ENCODE peak calls at places on chromosomes 2 and 18, in seven cellular contexts. P is GM12878, D is GM12892, H is HepG2, F is SK-N-SH, A is K562, X is H1. V is an unnamed sample.

GRCh38 chr2:131040661-131041401 is 52.4 kb downstream of the FAM168B start:
- DNase-seq in D (no peak), P (no peak), H (no peak), A (no peak), X (no peak), F (no peak), V (no peak)

GRCh38 chr2:75324716-75325291 is 125.5 kb upstream of the TACR1 start:
- DNase-seq in D (no peak), P (no peak), A (no peak), F (no peak), H (no peak), X (no peak), V (no peak)

GRCh38 chr2:205766765-205767359 is 84.6 kb downstream of the NRP2 start:
- DNase-seq in F (peak), H (peak), A (peak), X (no peak), D (no peak), P (no peak), V (peak)

GRCh38 chr2:216792222-216793001 is 67.5 kb downstream of the TNP1 start:
- DNase-seq in A (peak), P (no peak), H (no peak), F (peak), X (no peak), D (no peak), V (no peak)

GRCh38 chr2:102735431-102736130 is 26.2 kb upstream of the TMEM182 start:
- DNase-seq in D (no peak), H (peak), X (no peak), P (no peak), A (peak), F (no peak), V (no peak)

GRCh38 chr18:74116628-74117554 is 30.7 kb downstream of the FBXO15 start:
- DNase-seq in A (peak), X (peak), D (no peak), P (no peak), H (peak), F (no peak), V (no peak)

GRCh38 chr2:137002911-137003310 is 237.6 kb downstream of the THSD7B start:
- DNase-seq in X (no peak), D (no peak), H (no peak), P (no peak), A (no peak), F (no peak), V (no peak)

GRCh38 chr18:12517142-12517541 is 109.4 kb downstream of the PRELID3A start:
- DNase-seq in A (no peak), D (no peak), P (no peak), X (no peak), F (no peak), H (no peak), V (no peak)

GRCh38 chr18:51361130-51361860 is 163.8 kb upstream of the MEX3C start:
- DNase-seq in D (no peak), H (peak), F (no peak), X (no peak), P (peak), A (peak), V (no peak)

GRCh38 chr2:70541481-70542020 is 12.1 kb downstream of the TGFA start:
- DNase-seq in P (no peak), A (no peak), X (no peak), H (no peak), F (no peak), D (no peak), V (no peak)

GRCh38 chr2:239186958-239187357 is 213.9 kb downstream of the HDAC4 start:
- DNase-seq in P (no peak), H (no peak), F (no peak), D (no peak), X (no peak), A (no peak), V (no peak)

GRCh38 chr2:141611981-141612380 is 518.8 kb downstream of the LRP1B start:
- DNase-seq in A (no peak), D (no peak), P (no peak), X (no peak), H (no peak), F (no peak), V (no peak)

GRCh38 chr18:32922951-32923430 is 150.2 kb upstream of the KLHL14 start:
- DNase-seq in F (no peak), X (no peak), D (no peak), A (no peak), P (no peak), H (no peak), V (no peak)
- TF ChIP-seq TAF1 in F (no peak), X (no peak), D (no peak), A (no peak), P (no peak), H (no peak), V (no peak)

DNA sequence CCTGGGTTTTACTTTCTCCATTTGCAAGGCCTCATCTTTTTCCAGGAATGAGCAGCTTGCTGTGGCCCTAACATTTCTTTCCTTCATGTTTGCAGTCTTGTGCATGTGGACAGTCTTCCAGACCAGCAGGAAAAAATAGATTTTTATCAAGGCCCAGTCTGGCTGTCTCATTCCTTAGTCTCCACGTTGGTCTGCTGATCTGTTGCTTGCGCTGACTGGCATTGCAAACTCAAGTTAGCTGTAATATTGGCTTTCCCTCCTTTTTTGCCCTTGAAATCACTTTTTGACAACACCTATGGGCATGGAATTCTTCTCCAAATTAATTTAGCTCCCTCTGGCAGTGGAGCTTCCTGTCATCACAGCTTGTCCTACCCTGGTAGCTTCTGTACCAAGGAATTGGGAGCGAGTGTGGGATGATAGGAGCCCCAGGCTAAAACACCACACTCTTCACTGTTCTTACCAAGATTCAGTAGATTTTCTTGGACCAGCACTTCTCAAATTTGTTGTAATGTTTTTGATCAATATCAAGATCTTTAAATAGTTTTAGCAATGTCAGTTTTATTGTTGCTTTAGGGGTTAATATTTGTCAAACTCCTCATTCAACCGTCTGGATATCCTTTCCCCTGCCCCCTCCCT is 48.2 kb downstream of the DIS3L2 start:
- DNase-seq in F (no peak), X (no peak), H (no peak), D (no peak), P (no peak), A (peak), V (no peak)
- TF ChIP-seq TAF1 in F (no peak), X (no peak), H (no peak), D (no peak), P (no peak), A (no peak), V (no peak)

GRCh38 chr2:171347591-171348032 is 86.2 kb downstream of the METTL8 start:
- DNase-seq in X (no peak), H (no peak), A (no peak), F (no peak), P (no peak), D (no peak), V (no peak)
- TF ChIP-seq TAF1 in X (no peak), H (no peak), A (no peak), F (no peak), P (no peak), D (no peak), V (no peak)

GRCh38 chr2:148816176-148816575 is 58.9 kb upstream of the KIF5C start:
- DNase-seq in F (no peak), D (no peak), P (no peak), H (no peak), A (no peak), X (no peak), V (no peak)

GRCh38 chr2:148813603-148814065 is 61.4 kb upstream of the KIF5C start:
- DNase-seq in A (peak), P (peak), X (peak), D (peak), H (no peak), F (peak), V (peak)

GRCh38 chr2:148814143-148814852 is 60.7 kb upstream of the KIF5C start:
- DNase-seq in D (no peak), X (no peak), P (no peak), A (no peak), H (no peak), F (no peak), V (no peak)

GRCh38 chr2:148817210-148817708 is 57.8 kb upstream of the KIF5C start:
- DNase-seq in F (peak), H (no peak), D (no peak), X (no peak), A (no peak), P (no peak), V (no peak)

GRCh38 chr2:148814853-148815419 is 60.1 kb upstream of the KIF5C start:
- DNase-seq in D (no peak), H (no peak), P (no peak), F (no peak), X (no peak), A (no peak), V (no peak)
- TF ChIP-seq TAF1 in D (no peak), H (no peak), P (no peak), F (no peak), X (no peak), A (no peak), V (no peak)

GRCh38 chr2:153165021-153165420 is 313.5 kb downstream of the RPRM start:
- DNase-seq in F (no peak), D (no peak), P (no peak), A (no peak), X (no peak), H (no peak), V (no peak)
- TF ChIP-seq TAF1 in F (no peak), D (no peak), P (no peak), A (no peak), X (no peak), H (no peak), V (no peak)

GRCh38 chr2:42382144-42382543 is 21.1 kb upstream of the COX7A2L start:
- DNase-seq in P (no peak), H (no peak), A (no peak), X (no peak), F (no peak), D (no peak), V (no peak)
- TF ChIP-seq TAF1 in P (no peak), H (no peak), A (no peak), X (no peak), F (no peak), D (no peak), V (no peak)

DNA sequence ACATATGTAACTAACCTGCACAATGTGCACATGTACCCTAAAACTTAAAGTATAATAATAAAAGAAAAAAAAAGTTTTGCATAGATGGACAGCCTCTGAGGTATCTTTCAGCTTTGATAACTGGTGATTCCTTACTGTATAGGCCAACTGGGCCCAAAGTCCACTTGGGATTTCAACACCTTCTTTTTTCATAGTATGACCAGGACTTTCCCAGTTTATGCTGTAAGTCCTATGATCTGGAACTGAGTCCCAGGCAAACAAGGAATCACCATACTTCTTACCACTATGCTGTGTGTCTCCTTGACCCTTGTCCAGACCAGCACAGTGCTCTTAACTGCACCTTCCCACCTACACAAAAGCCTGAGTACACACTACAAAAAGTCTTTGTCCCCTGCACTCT is 205.1 kb upstream of the RBBP8 start:
- DNase-seq in D (no peak), P (no peak), X (no peak), F (no peak), H (no peak), A (no peak), V (no peak)
- TF ChIP-seq TAF1 in D (no peak), P (no peak), X (no peak), F (no peak), H (no peak), A (no peak), V (no peak)

DNA sequence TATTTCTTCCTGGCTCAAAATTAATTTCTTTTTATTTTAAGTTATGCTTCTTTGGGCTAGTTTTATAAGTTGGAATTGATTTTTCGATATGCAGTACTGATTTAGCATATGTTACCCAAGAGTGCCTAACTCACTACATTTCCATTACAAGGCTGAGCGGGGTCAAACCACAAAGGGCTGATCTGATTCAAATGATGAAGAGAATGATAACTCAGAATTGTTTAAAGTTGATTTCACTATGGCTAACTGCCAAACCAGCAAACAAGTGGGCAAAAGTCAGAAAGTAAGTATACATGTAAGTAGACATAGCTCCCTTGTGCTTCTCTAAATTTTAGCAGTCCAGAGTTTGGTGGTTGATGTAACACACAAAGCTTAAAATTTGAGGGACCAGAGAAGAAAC is 35.6 kb downstream of the RAD51AP2 start:
- DNase-seq in F (no peak), D (no peak), A (no peak), P (no peak), X (no peak), H (peak), V (no peak)
- TF ChIP-seq TAF1 in F (no peak), D (no peak), A (no peak), P (no peak), X (no peak), H (no peak), V (no peak)

V was measured in GM12891.